ENCODE peak calls at places on chromosome 1, in seven cellular contexts. E is transverse colon, V is fibroblast of lung, X is tibial nerve, W is MM.1S, D is breast epithelium, Z is cardiac muscle cell. M is an unnamed sample.

GRCh38 chr1:92211166-92211565 is 6.5 kb upstream of the C1orf146 start:
- DNase-seq in E (no peak), V (peak), X (no peak), W (no peak), D (no peak), Z (peak), M (peak)

GRCh38 chr1:33346921-33347649 is 26.2 kb upstream of the A3GALT2 start:
- DNase-seq in E (peak), V (peak), X (no peak), W (no peak), D (no peak), Z (peak), M (no peak)

GRCh38 chr1:47725732-47726495 is 271.3 kb downstream of the TRABD2B start:
- DNase-seq in E (peak), V (peak), X (peak), W (peak), D (peak), Z (peak), M (peak)

GRCh38 chr1:40628903-40629292 is 36.6 kb downstream of the RIMS3 start:
- DNase-seq in E (no peak), V (no peak), X (no peak), W (no peak), D (no peak), Z (no peak), M (no peak)

GRCh38 chr1:79859212-79859948 is 852.9 kb upstream of the ADGRL4 start:
- DNase-seq in E (peak), V (peak), X (no peak), W (no peak), D (no peak), Z (peak), M (peak)

GRCh38 chr1:151718011-151718431 is 1.4 kb upstream of the CELF3 start:
- DNase-seq in E (no peak), V (no peak), X (no peak), W (no peak), D (no peak), Z (peak), M (no peak)

GRCh38 chr1:62833529-62833928 is 49.6 kb downstream of the ATG4C start:
- DNase-seq in E (no peak), V (no peak), X (no peak), W (no peak), D (no peak), Z (no peak), M (no peak)

GRCh38 chr1:157357111-157357510 is 195.2 kb downstream of the FCRL5 start:
- DNase-seq in E (no peak), V (no peak), X (no peak), W (no peak), D (no peak), Z (no peak), M (no peak)

GRCh38 chr1:236860674-236861073 is 65.6 kb downstream of the MTR start:
- DNase-seq in E (no peak), V (no peak), X (no peak), W (no peak), D (no peak), Z (no peak), M (no peak)

GRCh38 chr1:193115629-193116227 is 6.1 kb upstream of the CDC73 start:
- DNase-seq in E (no peak), V (peak), X (no peak), W (no peak), D (no peak), Z (peak), M (peak)

GRCh38 chr1:36440044-36440443 is 10.2 kb downstream of the OSCP1 start:
- DNase-seq in E (no peak), V (no peak), X (no peak), W (no peak), D (no peak), Z (no peak), M (no peak)

GRCh38 chr1:52662645-52663313 is 29.8 kb downstream of the SHISAL2A start:
- DNase-seq in E (no peak), V (peak), X (no peak), W (no peak), D (no peak), Z (peak), M (peak)

GRCh38 chr1:176450526-176450925 is 12.4 kb upstream of the PAPPA2 start:
- DNase-seq in E (no peak), V (no peak), X (no peak), W (no peak), D (no peak), Z (no peak), M (no peak)

GRCh38 chr1:16120940-16121410 is 34.9 kb downstream of the EPHA2 start:
- DNase-seq in E (no peak), V (no peak), X (no peak), W (no peak), D (no peak), Z (no peak), M (no peak)

GRCh38 chr1:15173863-15174614 is 20.5 kb downstream of the TMEM51 start:
- DNase-seq in E (peak), V (peak), X (no peak), W (peak), D (no peak), Z (no peak), M (no peak)

GRCh38 chr1:33007190-33008050 is 29.3 kb downstream of the AK2 start:
- DNase-seq in E (peak), V (peak), X (peak), W (no peak), D (no peak), Z (peak), M (peak)

GRCh38 chr1:178574345-178574744 is 61.4 kb downstream of the TEX35 start:
- DNase-seq in E (no peak), V (no peak), X (no peak), W (no peak), D (no peak), Z (no peak), M (no peak)

GRCh38 chr1:182251561-182251960 is 140.0 kb downstream of the GLUL start:
- DNase-seq in E (no peak), V (no peak), X (no peak), W (no peak), D (no peak), Z (no peak), M (no peak)

GRCh38 chr1:78716186-78716585 is 66.6 kb downstream of the IFI44 start:
- DNase-seq in E (no peak), V (peak), X (no peak), W (no peak), D (no peak), Z (peak), M (peak)

GRCh38 chr1:21302747-21303715 is 12.8 kb upstream of the ECE1 start:
- DNase-seq in E (peak), V (peak), X (no peak), W (no peak), D (no peak), Z (peak), M (peak)

GRCh38 chr1:88726697-88727096 is 42.6 kb downstream of the PKN2 start:
- DNase-seq in E (no peak), V (no peak), X (no peak), W (no peak), D (no peak), Z (no peak), M (no peak)

GRCh38 chr1:44786841-44787426 is 1.0 kb downstream of the BEST4 start:
- DNase-seq in E (peak), V (no peak), X (no peak), W (no peak), D (no peak), Z (no peak), M (no peak)
- H3K4me3 ChIP-seq in E (no peak), V (no peak), X (peak), W (no peak), D (no peak), Z (no peak), M (no peak)

GRCh38 chr1:240496356-240496755 is 115.6 kb downstream of the GREM2 start:
- DNase-seq in E (no peak), V (no peak), X (no peak), W (no peak), D (no peak), Z (no peak), M (no peak)

GRCh38 chr1:240495652-240496051 is 116.3 kb downstream of the GREM2 start:
- DNase-seq in E (no peak), V (no peak), X (no peak), W (no peak), D (no peak), Z (no peak), M (no peak)

GRCh38 chr1:240491156-240491555 is 120.8 kb downstream of the GREM2 start:
- DNase-seq in E (no peak), V (peak), X (no peak), W (no peak), D (no peak), Z (peak), M (no peak)

GRCh38 chr1:240491796-240492195 is 120.2 kb downstream of the GREM2 start:
- DNase-seq in E (no peak), V (no peak), X (no peak), W (no peak), D (no peak), Z (no peak), M (no peak)

DNA sequence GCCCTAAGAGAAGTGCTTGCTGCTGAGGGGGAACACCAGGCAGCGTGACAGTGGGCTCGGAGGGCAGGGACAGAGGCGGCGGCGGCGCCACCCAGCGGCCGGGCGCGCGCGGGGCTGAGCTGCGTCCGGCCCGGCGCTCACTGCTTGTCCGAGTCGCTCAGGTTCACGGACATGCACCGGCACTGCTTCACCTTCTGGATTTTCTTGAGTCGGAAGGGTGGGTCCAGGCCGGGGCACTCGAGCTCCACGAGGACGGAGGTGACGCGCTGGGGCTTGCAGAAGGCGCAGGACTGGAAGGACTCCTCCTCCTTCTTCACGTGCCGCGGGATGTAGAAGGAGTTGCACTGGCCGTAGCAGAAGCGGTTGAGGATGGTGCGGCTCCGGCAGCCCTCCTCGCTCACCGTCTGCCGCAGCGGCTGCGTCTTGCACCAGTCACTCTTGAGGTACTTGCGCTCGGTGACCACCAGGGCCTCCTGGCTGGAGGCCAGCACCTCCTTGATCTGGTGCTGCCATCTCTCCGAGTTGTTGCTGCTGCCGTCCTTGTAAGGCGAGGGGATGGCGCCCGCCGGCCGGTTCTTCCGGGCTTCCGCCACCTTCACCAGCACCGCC is 119.0 kb downstream of the GREM2 start:
- DNase-seq in E (peak), V (peak), X (no peak), W (no peak), D (no peak), Z (peak), M (no peak)
- TF ChIP-seq CTCF in E (peak), V (peak), X (peak), W (no peak), D (no peak), Z (peak), M (peak)

DNA sequence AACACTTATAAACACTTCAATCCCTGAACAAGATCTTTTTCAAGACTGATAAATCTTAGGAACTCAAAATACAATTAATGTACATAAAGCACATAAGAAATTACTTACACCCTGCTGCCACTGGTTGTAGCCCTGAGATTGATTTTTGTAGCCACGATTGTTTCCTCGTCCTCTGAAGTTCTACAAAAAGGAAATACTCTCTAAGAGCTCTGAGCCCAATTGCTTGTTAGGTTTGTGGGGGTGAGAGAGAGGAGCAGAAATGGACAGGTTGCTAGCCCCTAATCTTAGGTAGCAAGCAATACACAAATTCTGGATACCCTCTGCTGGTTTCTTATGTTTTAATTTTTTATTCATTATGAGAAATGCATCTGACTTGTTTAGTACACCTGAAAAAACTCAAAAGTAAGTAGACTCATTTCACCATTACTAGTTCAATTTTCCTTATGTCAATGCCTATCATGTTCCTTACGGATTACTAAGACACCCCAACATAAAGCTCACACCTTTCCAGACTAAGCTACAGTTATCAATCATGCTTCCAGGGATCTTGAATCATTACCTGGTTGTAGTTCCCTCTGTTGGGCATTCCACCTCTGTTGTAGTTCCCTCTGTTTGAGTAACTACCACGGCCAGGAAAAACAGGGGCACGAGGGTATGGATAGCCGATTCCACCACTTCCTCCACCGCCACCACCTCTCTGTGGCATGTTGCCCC is 9.3 kb downstream of the HNRNPU start:
- DNase-seq in E (no peak), V (no peak), X (no peak), W (no peak), D (no peak), Z (no peak), M (no peak)
- H3K4me3 ChIP-seq in E (no peak), V (no peak), X (no peak), W (no peak), D (no peak), Z (no peak), M (no peak)

GRCh38 chr1:247400685-247401084 is 15.3 kb upstream of the NLRP3 start:
- DNase-seq in E (no peak), V (no peak), X (no peak), W (no peak), D (no peak), Z (no peak), M (no peak)
- TF ChIP-seq CTCF in E (no peak), V (no peak), X (no peak), W (no peak), D (no peak), Z (no peak), M (no peak)